ENCODE peak calls at places on chromosomes 1 and 21, in eight cellular contexts. W is CD4-positive, alpha-beta T cell; Z is GM13976; Q is AG10803; O is GM13977; P is omental fat pad; F is GM12865; T is GM06990. D is an unnamed sample.

GRCh38 chr1:50959303-50959912 is 659 bp downstream of the FAF1 start:
- DNase-seq in Z (peak; percentile 34), W (no peak), O (peak; percentile 46), T (no peak), F (peak; percentile 18), Q (peak; percentile 54), P (no peak), D (peak; percentile 33)

GRCh38 chr1:209732725-209733124 is 23.1 kb upstream of the TRAF3IP3 start:
- DNase-seq in P (no peak), Q (no peak), F (no peak), T (no peak), O (no peak), Z (no peak), W (no peak), D (no peak)

GRCh38 chr1:179380299-179380698 is 14.5 kb downstream of the AXDND1 start:
- DNase-seq in T (no peak), Z (no peak), P (no peak), F (no peak), O (no peak), Q (no peak), W (no peak), D (no peak)

GRCh38 chr1:99661780-99662179 is 15.9 kb downstream of the PALMD start:
- DNase-seq in F (no peak), Z (no peak), T (no peak), O (no peak), Q (peak; percentile 50), P (no peak), W (no peak), D (peak; percentile 70)

GRCh38 chr1:185373813-185374524 is 56.9 kb upstream of the IVNS1ABP start:
- DNase-seq in Z (no peak), Q (peak; percentile 36), F (no peak), T (no peak), O (no peak), P (no peak), W (no peak), D (no peak)

GRCh38 chr1:205049479-205049878 is 6.5 kb downstream of the CNTN2 start:
- DNase-seq in O (no peak), F (no peak), Z (no peak), W (no peak), P (no peak), Q (no peak), T (no peak), D (no peak)

GRCh38 chr1:183887826-183888819 is 83.2 kb downstream of the RGL1 start:
- DNase-seq in F (no peak), Z (no peak), O (no peak), T (no peak), W (no peak), Q (no peak), P (no peak), D (peak; percentile 72)

GRCh38 chr21:43203523-43204080 is 34.8 kb downstream of the CRYAA start:
- DNase-seq in T (no peak), Z (no peak), Q (no peak), F (no peak), O (no peak), P (no peak), W (no peak), D (no peak)

GRCh38 chr1:33000427-33001026 is 35.9 kb upstream of the RNF19B start:
- DNase-seq in W (no peak), P (no peak), Z (no peak), T (no peak), F (no peak), O (no peak), Q (no peak), D (no peak)

GRCh38 chr1:234608026-234608719 is 1.8 kb downstream of the IRF2BP2 start:
- DNase-seq in Q (peak; percentile 93), F (peak; percentile 93), W (peak; percentile 68), T (peak; percentile 81), P (peak; percentile 62), Z (peak; percentile 74), O (peak; percentile 74), D (peak; percentile 95)

GRCh38 chr1:1325288-1326074 is 879 bp downstream of the CPTP start:
- DNase-seq in T (no peak), O (no peak), Z (no peak), F (no peak), W (no peak), P (no peak), Q (no peak), D (no peak)

GRCh38 chr21:17848228-17848627 is 29.1 kb upstream of the C21orf91 start:
- DNase-seq in O (peak; percentile 59), Z (peak; percentile 63), F (peak; percentile 87), P (no peak), Q (peak; percentile 92), W (no peak), T (peak; percentile 57), D (peak; percentile 82)

GRCh38 chr1:167219646-167220536 is 795 bp upstream of the POU2F1 start:
- DNase-seq in F (peak; percentile 93), O (peak; percentile 61), P (peak; percentile 71), W (peak; percentile 88), Q (peak; percentile 37), T (peak; percentile 87), Z (peak; percentile 70), D (peak; percentile 73)

GRCh38 chr1:204089044-204089751 is 16.3 kb downstream of the SOX13 start:
- DNase-seq in F (no peak), T (no peak), Q (peak; percentile 73), Z (no peak), P (no peak), O (no peak), W (no peak), D (peak; percentile 93)

GRCh38 chr1:59697138-59697811 is 117.5 kb upstream of the HOOK1 start:
- DNase-seq in P (no peak), Q (no peak), T (no peak), O (no peak), F (peak; percentile 54), Z (no peak), W (no peak), D (no peak)

GRCh38 chr1:119721933-119722332 is 10.2 kb downstream of the PHGDH start:
- DNase-seq in W (no peak), P (no peak), Q (no peak), Z (no peak), F (no peak), O (no peak), T (no peak), D (no peak)

GRCh38 chr21:33232640-33233039 is 2.9 kb downstream of the IFNAR2 start:
- DNase-seq in P (no peak), Q (no peak), O (no peak), F (no peak), W (no peak), T (no peak), Z (no peak), D (no peak)

GRCh38 chr1:204128464-204128963 is 23.3 kb downstream of the ETNK2 start:
- DNase-seq in T (no peak), Q (no peak), P (no peak), F (no peak), W (no peak), Z (no peak), O (peak; percentile 40), D (peak; percentile 12)

GRCh38 chr1:208475951-208476824 is 232.0 kb upstream of the PLXNA2 start:
- DNase-seq in Z (no peak), O (no peak), W (no peak), F (no peak), Q (peak; percentile 20), P (no peak), T (no peak), D (no peak)
- TF ChIP-seq CTCF in Z (no peak), O (no peak), W (no peak), F (no peak), Q (peak; percentile 31), P (no peak), T (no peak), D (peak; percentile 12)

DNA sequence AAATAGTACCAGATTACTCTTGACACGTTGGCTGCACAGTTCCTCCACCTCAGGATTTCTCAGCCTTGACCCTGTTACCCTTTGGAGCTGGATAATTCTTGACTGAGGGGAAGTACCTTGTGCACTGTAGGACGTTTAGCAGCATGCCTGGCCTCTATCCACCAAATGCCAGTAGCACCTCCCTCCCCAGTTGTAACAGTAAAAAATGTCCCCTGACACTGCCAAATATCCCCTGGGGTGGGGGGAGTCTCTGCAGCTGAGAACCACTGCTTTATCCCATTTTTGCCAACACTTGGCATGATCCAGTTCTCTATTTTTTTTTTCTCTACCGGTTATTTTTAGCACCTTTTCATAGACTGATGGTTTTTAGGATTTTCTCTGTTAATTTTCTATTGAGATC is 34.0 kb downstream of the C1orf198 start:
- DNase-seq in W (no peak), P (no peak), F (no peak), Q (no peak), Z (no peak), O (no peak), T (no peak), D (no peak)
- TF ChIP-seq CTCF in W (no peak), P (no peak), F (no peak), Q (no peak), Z (no peak), O (no peak), T (no peak), D (no peak)

GRCh38 chr1:38500352-38500751 is 359.2 kb downstream of the RRAGC start:
- DNase-seq in O (no peak), W (no peak), P (no peak), F (no peak), Z (no peak), Q (no peak), T (no peak), D (no peak)
- TF ChIP-seq CTCF in O (no peak), W (no peak), P (no peak), F (peak; percentile 41), Z (no peak), Q (peak; percentile 42), T (peak; percentile 51), D (peak; percentile 35)

GRCh38 chr1:16141573-16142336 is 14.1 kb downstream of the EPHA2 start:
- DNase-seq in O (no peak), P (no peak), Z (no peak), W (no peak), F (no peak), T (no peak), Q (peak; percentile 41), D (peak; percentile 70)

GRCh38 chr1:16139473-16139962 is 16.4 kb downstream of the EPHA2 start:
- DNase-seq in O (no peak), P (no peak), Q (peak; percentile 89), T (no peak), F (no peak), Z (no peak), W (no peak), D (peak; percentile 82)

GRCh38 chr1:16137890-16138467 is 17.9 kb downstream of the EPHA2 start:
- DNase-seq in P (no peak), O (no peak), T (no peak), F (no peak), Q (no peak), W (no peak), Z (no peak), D (no peak)

GRCh38 chr1:16138772-16139221 is 17.1 kb downstream of the EPHA2 start:
- DNase-seq in W (no peak), T (no peak), P (no peak), O (no peak), F (no peak), Q (no peak), Z (no peak), D (no peak)

DNA sequence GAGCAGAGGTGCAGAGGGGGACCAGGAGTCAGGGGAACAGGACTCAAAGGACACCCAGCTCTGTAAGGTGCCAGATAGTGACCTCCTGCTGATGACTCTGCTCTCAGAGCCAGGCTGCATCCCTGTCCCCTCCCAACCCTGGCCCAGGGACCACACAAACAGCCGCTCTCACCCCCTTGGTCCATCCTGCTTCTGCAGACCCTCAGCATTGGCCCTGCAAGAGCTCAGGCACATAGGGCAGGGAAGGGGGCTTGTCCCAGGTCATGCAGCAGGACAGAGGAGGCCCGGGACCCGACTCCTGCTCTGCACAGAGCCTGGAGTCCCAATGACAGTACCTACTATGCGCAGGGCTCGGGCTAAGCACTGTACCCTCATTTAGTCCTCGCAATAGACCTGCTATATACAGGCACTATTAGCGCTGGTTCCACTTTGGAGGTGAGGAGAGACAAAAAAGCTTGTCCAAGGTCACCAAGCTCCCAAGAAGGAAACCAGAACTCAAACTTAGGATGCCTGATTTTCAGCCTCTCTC is 15.7 kb downstream of the EPHA2 start:
- DNase-seq in O (no peak), Z (no peak), P (no peak), T (no peak), F (no peak), Q (no peak), W (no peak), D (no peak)
- TF ChIP-seq CTCF in O (no peak), Z (no peak), P (no peak), T (no peak), F (no peak), Q (no peak), W (no peak), D (no peak)

D was measured in fibroblast of villous mesenchyme.